ENCODE peak calls at places on chromosomes 6 and 20, in seven cellular contexts. N is breast epithelium; R is right lobe of liver; D is thoracic aorta; E is CD8-positive, alpha-beta T cell; K is epithelial cell of esophagus; Y is WERI-Rb-1. Q is an unnamed sample.

GRCh38 chr20:11847827-11848226 is 69.9 kb upstream of the BTBD3 start:
- DNase-seq in N (no peak), R (no peak), D (no peak), E (no peak), K (no peak), Y (no peak), Q (no peak)

GRCh38 chr6:12136905-12137304 is 124.8 kb downstream of the HIVEP1 start:
- DNase-seq in N (no peak), R (no peak), D (no peak), E (no peak), K (peak), Y (no peak), Q (no peak)

GRCh38 chr20:62696431-62696957 is 12.1 kb upstream of the NTSR1 start:
- DNase-seq in N (no peak), R (no peak), D (no peak), E (no peak), K (no peak), Y (no peak), Q (no peak)

GRCh38 chr6:141165012-141165411 is 967.7 kb upstream of the GJE1 start:
- DNase-seq in N (no peak), R (no peak), D (no peak), E (no peak), K (no peak), Y (no peak), Q (no peak)

GRCh38 chr6:46642928-46643751 is 9.5 kb downstream of the CYP39A1 start:
- DNase-seq in N (no peak), R (no peak), D (no peak), E (no peak), K (peak), Y (no peak), Q (no peak)

GRCh38 chr6:453152-453551 is 61.6 kb downstream of the IRF4 start:
- DNase-seq in N (peak), R (no peak), D (no peak), E (no peak), K (no peak), Y (no peak), Q (peak)

GRCh38 chr6:43698584-43699349 is 11.2 kb upstream of the MRPS18A start:
- DNase-seq in N (no peak), R (no peak), D (no peak), E (no peak), K (no peak), Y (no peak), Q (peak)

GRCh38 chr6:21666200-21666671 is 72.7 kb downstream of the SOX4 start:
- DNase-seq in N (peak), R (no peak), D (no peak), E (no peak), K (no peak), Y (no peak), Q (no peak)

GRCh38 chr20:33824852-33825251 is 13.7 kb downstream of the CHMP4B start:
- DNase-seq in N (no peak), R (no peak), D (no peak), E (no peak), K (no peak), Y (no peak), Q (no peak)

GRCh38 chr6:147615659-147616456 is 107.4 kb downstream of the SAMD5 start:
- DNase-seq in N (no peak), R (no peak), D (no peak), E (no peak), K (no peak), Y (no peak), Q (no peak)

GRCh38 chr20:23190557-23190956 is 104.4 kb upstream of the CD93 start:
- DNase-seq in N (no peak), R (no peak), D (no peak), E (no peak), K (no peak), Y (no peak), Q (peak)

GRCh38 chr6:72776456-72776855 is 154.6 kb downstream of the KCNQ5 start:
- DNase-seq in N (no peak), R (no peak), D (no peak), E (no peak), K (no peak), Y (no peak), Q (no peak)

GRCh38 chr6:149860834-149861602 is 3.1 kb downstream of the LRP11 start:
- DNase-seq in N (no peak), R (peak), D (no peak), E (no peak), K (no peak), Y (no peak), Q (no peak)
- H3K4me3 ChIP-seq in N (no peak), R (no peak), D (no peak), E (no peak), K (no peak), Y (no peak), Q (no peak)

DNA sequence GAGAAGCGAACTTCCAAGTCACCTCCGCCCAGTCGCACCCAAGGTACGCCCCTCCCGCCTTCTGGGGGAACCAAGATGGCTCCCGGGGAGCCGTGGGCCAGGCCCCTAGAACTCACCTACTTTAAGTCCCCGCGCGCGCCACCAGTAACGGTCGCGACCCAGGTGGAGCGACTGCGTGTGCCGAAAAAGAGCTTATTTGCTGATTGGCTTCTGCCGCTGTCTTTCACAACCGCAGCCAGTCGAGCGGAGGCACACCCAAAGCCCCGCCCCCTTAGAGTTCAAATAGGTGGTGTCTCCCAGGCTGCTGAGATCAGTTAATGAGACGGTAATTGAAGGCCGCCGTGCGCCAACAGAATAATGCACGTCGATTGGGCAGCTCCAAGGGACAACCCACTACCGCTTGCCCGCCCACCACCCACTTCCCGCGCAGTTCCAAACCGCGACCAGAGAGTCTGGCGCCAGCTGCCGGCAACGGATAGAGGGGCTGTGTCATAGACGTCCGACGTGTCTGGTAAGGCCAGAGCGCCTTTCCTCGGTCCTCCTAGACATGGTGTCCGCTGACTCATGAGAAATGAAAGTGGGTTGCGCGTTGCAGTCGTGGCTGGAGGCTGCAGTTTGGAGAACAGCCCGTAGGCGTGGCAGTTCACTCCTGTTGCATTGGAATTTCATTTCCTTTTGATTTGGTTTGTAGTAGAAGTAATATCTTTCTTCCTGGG is at the start of gene MDC1:
- DNase-seq in N (peak), R (peak), D (peak), E (peak), K (peak), Y (peak), Q (peak)
- TF ChIP-seq CTCF in N (peak), R (peak), D (peak), E (peak), K (peak), Y (no peak), Q (peak)

GRCh38 chr6:56073761-56074160 is 173.6 kb downstream of the COL21A1 start:
- DNase-seq in N (no peak), R (no peak), D (no peak), E (no peak), K (no peak), Y (no peak), Q (no peak)

GRCh38 chr6:56076033-56076432 is 171.3 kb downstream of the COL21A1 start:
- DNase-seq in N (no peak), R (no peak), D (no peak), E (no peak), K (peak), Y (no peak), Q (no peak)

GRCh38 chr6:56072856-56073255 is 174.5 kb downstream of the COL21A1 start:
- DNase-seq in N (no peak), R (no peak), D (no peak), E (no peak), K (no peak), Y (no peak), Q (peak)

GRCh38 chr6:56073315-56073714 is 174.1 kb downstream of the COL21A1 start:
- DNase-seq in N (no peak), R (no peak), D (peak), E (no peak), K (no peak), Y (no peak), Q (no peak)
- H3K4me3 ChIP-seq in N (no peak), R (no peak), D (peak), E (no peak), K (no peak), Y (no peak), Q (no peak)

GRCh38 chr6:161125591-161125990 is 134.0 kb downstream of the MAP3K4 start:
- DNase-seq in N (no peak), R (no peak), D (no peak), E (no peak), K (no peak), Y (no peak), Q (no peak)
- TF ChIP-seq CTCF in N (no peak), R (no peak), D (no peak), E (no peak), K (no peak), Y (no peak), Q (no peak)

DNA sequence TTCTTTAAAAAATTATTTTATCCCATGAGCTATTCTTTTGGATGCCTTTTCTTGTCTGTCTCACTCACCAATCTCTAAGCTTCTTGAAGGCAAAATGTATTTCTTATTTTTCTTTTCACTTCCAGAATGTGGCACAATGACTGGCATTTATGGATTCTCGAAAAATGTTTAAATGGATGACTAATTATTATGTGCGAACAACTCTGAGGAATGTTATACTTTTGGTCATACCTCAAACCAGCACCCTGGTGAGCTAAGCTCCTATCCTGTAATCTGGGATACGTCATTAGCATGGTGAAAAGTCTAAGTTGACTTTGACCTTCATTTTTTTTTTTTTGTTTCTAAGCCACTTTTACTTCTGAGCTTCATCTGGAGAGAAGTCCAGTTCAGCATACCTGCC is 214.0 kb upstream of the CEP162 start:
- DNase-seq in N (no peak), R (no peak), D (no peak), E (no peak), K (no peak), Y (no peak), Q (no peak)
- H3K4me3 ChIP-seq in N (no peak), R (no peak), D (no peak), E (no peak), K (no peak), Y (no peak), Q (no peak)

GRCh38 chr6:159716247-159717086 is 10.8 kb upstream of the WTAP start:
- DNase-seq in N (peak), R (no peak), D (peak), E (no peak), K (peak), Y (no peak), Q (peak)
- TF ChIP-seq CTCF in N (no peak), R (no peak), D (no peak), E (no peak), K (no peak), Y (no peak), Q (peak)

GRCh38 chr6:134351615-134352474 is 33.9 kb upstream of the SGK1 start:
- DNase-seq in N (no peak), R (no peak), D (no peak), E (no peak), K (no peak), Y (no peak), Q (no peak)
- H3K4me3 ChIP-seq in N (no peak), R (no peak), D (no peak), E (peak), K (no peak), Y (no peak), Q (no peak)

GRCh38 chr6:82353848-82354247 is 9.8 kb upstream of the TPBG start:
- DNase-seq in N (no peak), R (no peak), D (no peak), E (no peak), K (peak), Y (no peak), Q (no peak)

DNA sequence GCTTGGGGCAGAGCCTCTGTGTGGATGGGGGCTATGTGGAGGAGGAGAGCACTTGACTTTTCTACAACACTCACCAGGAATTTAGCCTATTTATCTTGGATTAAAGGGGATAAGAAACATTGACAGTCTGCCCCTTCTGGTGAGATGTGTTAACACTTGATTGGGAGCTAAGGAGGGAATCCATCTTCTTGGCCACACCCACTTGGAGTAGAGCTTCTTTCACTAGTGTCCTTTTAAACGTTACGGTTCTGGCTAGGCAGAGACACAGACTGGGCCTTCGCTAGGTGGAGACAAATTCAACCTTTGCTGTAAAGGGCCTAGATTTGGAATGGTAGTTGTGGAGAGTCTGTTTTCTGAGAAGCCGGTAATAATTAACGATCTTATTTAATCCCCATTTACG is 15.5 kb upstream of the TPBG start:
- DNase-seq in N (no peak), R (no peak), D (no peak), E (no peak), K (no peak), Y (peak), Q (no peak)
- TF ChIP-seq CTCF in N (no peak), R (no peak), D (no peak), E (no peak), K (no peak), Y (peak), Q (no peak)

DNA sequence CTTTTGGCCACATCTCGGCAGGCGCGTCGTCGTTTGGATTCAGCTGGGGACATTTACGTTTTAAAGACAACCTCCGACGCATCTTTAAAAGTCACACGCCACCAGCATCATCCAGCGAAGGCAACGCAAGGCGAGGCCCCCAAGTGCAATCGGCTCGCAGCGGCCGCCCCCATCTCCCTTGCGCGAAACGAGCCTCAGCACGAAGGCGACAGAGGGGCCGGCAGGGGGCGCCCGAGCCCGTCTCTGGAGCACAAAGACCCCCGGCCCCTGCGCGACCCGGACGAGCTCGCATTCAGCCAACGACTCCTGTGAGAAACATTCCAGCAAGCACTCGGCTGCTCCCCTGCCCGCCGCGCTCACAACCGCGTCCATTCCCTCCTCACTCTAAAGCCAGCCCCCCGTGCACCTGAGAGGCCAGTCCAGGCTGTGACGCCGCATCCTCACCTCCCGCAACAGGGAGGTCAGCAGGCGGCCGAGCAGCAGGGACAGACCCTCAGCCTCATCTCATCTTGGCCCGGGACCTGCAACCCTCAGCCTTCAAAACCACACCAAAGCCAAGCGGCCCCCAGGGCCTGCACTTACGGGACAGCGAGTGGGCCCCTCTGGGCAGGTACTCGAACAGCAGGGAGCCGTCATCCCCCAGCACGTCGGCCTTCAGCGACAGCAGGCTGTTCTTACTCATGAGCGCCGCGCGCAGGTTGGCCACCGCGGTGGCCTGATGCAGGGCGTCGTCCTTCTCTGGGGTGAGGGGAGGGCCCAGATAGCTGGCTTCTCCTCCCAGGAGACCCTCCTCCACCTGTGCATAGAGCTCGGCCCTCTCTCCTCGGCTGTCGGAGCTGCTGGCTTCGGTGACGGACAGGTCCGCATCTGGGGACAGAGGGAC is 35.8 kb downstream of the SLC2A4RG start:
- DNase-seq in N (no peak), R (no peak), D (no peak), E (no peak), K (no peak), Y (peak), Q (peak)
- H3K4me3 ChIP-seq in N (peak), R (no peak), D (peak), E (no peak), K (no peak), Y (no peak), Q (peak)

Q was measured in AG10803.